ENCODE peak calls at places on chromosome 15, in five cellular contexts. C is esophagus squamous epithelium, P is heart right ventricle, F is RWPE2, E is uterus. U is an unnamed sample.

GRCh38 chr15:65634381-65634780 is 12.6 kb downstream of the SLC24A1 start:
- DNase-seq in C (no peak), P (no peak), F (no peak), E (no peak), U (no peak)

GRCh38 chr15:63436872-63437375 is 55.3 kb upstream of the CA12 start:
- DNase-seq in C (no peak), P (peak; percentile 81), F (no peak), E (peak; percentile 77), U (peak; percentile 77)

GRCh38 chr15:76328962-76329361 is 7.6 kb upstream of the ISL2 start:
- DNase-seq in C (no peak), P (no peak), F (no peak), E (no peak), U (no peak)

GRCh38 chr15:79432345-79433311 is 492 bp downstream of the MINAR1 start:
- DNase-seq in C (no peak), P (no peak), F (no peak), E (no peak), U (no peak)

GRCh38 chr15:39593071-39594055 is 12.5 kb downstream of the THBS1 start:
- DNase-seq in C (no peak), P (no peak), F (no peak), E (no peak), U (no peak)

GRCh38 chr15:67025719-67026118 is 39.7 kb upstream of the SMAD3 start:
- DNase-seq in C (no peak), P (peak; percentile 27), F (no peak), E (peak; percentile 49), U (peak; percentile 77)

GRCh38 chr15:56723787-56724186 is 9.5 kb downstream of the ZNF280D start:
- DNase-seq in C (no peak), P (no peak), F (no peak), E (no peak), U (no peak)

GRCh38 chr15:101276501-101277037 is 716 bp downstream of the SELENOS start:
- DNase-seq in C (no peak), P (no peak), F (peak; percentile 67), E (no peak), U (no peak)

GRCh38 chr15:36529296-36530011 is 50.0 kb upstream of the CDIN1 start:
- DNase-seq in C (no peak), P (no peak), F (no peak), E (no peak), U (no peak)

GRCh38 chr15:90991587-90992285 is 2.6 kb downstream of the PRC1 start:
- DNase-seq in C (no peak), P (no peak), F (no peak), E (no peak), U (no peak)

GRCh38 chr15:85800460-85801123 is 5.9 kb upstream of the KLHL25 start:
- DNase-seq in C (no peak), P (peak; percentile 47), F (no peak), E (no peak), U (peak; percentile 82)

GRCh38 chr15:58463815-58464697 is 32.3 kb downstream of the LIPC start:
- DNase-seq in C (no peak), P (no peak), F (no peak), E (no peak), U (no peak)

GRCh38 chr15:58465070-58465469 is 33.3 kb downstream of the LIPC start:
- DNase-seq in C (no peak), P (no peak), F (no peak), E (no peak), U (no peak)

GRCh38 chr15:58460872-58461271 is 29.1 kb downstream of the LIPC start:
- DNase-seq in C (no peak), P (no peak), F (no peak), E (no peak), U (no peak)

GRCh38 chr15:58462547-58462946 is 30.8 kb downstream of the LIPC start:
- DNase-seq in C (no peak), P (no peak), F (no peak), E (no peak), U (no peak)

DNA sequence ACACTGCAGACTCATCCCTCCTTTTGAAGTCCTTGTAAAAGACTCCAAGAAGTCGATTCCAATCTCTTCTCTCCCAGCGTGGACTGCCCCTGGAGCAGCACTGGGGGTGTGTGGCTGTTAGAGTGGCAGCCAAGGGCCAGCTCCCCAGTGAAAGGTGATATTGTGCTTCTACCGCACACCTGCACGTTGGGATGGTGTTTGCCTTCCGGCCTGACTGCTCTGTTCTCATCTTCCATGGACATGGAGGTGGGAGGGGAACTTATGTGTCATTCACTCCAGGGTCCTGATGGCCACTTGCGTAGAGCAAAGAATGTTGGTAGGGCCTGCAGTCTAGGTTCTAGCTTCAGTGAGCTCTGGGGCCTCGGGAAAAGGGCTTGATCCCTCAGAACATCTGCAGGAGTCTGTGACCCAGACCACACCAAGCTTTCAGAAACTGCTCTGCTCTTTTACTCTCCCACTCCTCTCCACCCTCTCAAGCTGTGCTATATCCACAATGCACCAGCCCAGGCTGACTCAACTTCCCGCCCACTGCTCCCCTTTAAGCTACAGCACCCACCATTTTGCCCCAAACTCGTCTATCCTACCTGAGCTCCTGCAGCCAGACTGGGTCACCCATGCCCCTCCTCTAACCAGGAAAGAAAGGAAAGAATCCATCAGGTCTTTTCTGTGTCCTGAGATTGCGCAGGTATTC is 31.3 kb downstream of the LIPC start:
- DNase-seq in C (no peak), P (no peak), F (no peak), E (no peak), U (no peak)
- H3K27ac ChIP-seq in C (no peak overlapping the region), P (no peak overlapping the region), F (no peak overlapping the region), E (no peak overlapping the region), U (no peak overlapping the region)

GRCh38 chr15:55588070-55588817 is at the start of gene PYGO1:
- DNase-seq in C (no peak), P (peak; percentile 57), F (peak; percentile 76), E (peak; percentile 63), U (no peak)

GRCh38 chr15:55589297-55589696 is 1.2 kb upstream of the PYGO1 start:
- DNase-seq in C (no peak), P (no peak), F (no peak), E (no peak), U (no peak)

GRCh38 chr15:55587321-55588069 is 650 bp downstream of the PYGO1 start:
- DNase-seq in C (no peak), P (no peak), F (no peak), E (peak; percentile 38), U (no peak)

GRCh38 chr15:55586808-55587207 is 1.3 kb downstream of the PYGO1 start:
- DNase-seq in C (no peak), P (no peak), F (no peak), E (no peak), U (no peak)

GRCh38 chr15:55588818-55589122 is 625 bp upstream of the PYGO1 start:
- DNase-seq in C (no peak), P (no peak), F (no peak), E (no peak), U (no peak)
- H3K27ac ChIP-seq in C (peak overlapping the region; percentile 86), P (no peak overlapping the region), F (no peak overlapping the region), E (peak overlapping the region; percentile 97), U (no peak overlapping the region)

GRCh38 chr15:40775740-40776536 is 6.2 kb downstream of the C15orf62 start:
- DNase-seq in C (no peak), P (no peak), F (no peak), E (no peak), U (peak; percentile 89)
- H3K27ac ChIP-seq in C (peak overlapping the region; percentile 80), P (no peak overlapping the region), F (no peak overlapping the region), E (no peak overlapping the region), U (peak overlapping the region; percentile 53)

GRCh38 chr15:26691249-26691648 is 81.6 kb downstream of the GABRB3 start:
- DNase-seq in C (no peak), P (no peak), F (no peak), E (no peak), U (no peak)

GRCh38 chr15:26682765-26683164 is 90.1 kb downstream of the GABRB3 start:
- DNase-seq in C (no peak), P (no peak), F (no peak), E (no peak), U (no peak)

GRCh38 chr15:26690778-26691177 is 82.1 kb downstream of the GABRB3 start:
- DNase-seq in C (no peak), P (no peak), F (no peak), E (no peak), U (no peak)

DNA sequence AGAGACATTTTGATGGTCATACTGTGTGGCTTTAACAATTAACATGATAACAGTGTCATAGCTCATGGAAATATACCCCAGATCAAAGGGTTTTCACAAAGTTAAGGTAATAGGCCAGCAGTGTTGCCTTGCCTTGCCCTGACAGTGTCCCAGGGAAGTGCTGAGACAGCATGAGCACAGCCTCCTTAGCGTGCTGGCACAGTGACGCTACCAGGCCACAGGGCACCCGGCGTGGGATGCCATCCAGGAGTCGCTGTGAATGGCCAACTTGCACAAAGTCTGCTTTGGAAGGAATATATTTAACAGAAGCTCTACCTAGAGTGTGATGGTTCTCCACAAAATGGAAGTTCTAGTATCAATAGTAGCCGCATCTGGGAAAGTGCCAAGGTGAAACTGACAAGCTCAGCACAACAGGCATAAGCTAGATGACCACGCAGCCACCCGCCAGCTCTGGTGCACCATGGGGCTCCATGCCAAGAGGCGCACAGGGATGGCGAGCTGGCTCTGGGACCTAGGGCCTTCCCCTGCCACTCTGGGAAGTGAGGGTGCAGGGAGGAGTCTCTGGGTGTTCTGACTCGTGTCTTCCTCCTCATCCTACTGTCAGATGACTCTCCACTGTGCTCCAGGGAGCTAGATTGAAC is 86.2 kb downstream of the GABRB3 start:
- DNase-seq in C (no peak), P (no peak), F (no peak), E (no peak), U (no peak)
- H3K27ac ChIP-seq in C (no peak overlapping the region), P (no peak overlapping the region), F (no peak overlapping the region), E (no peak overlapping the region), U (no peak overlapping the region)

GRCh38 chr15:41840092-41840491 is 1.4 kb downstream of the PLA2G4B start:
- DNase-seq in C (no peak), P (no peak), F (no peak), E (no peak), U (no peak)

GRCh38 chr15:41842229-41842628 is 3.6 kb downstream of the PLA2G4B start:
- DNase-seq in C (no peak), P (no peak), F (no peak), E (no peak), U (no peak)

GRCh38 chr15:41838400-41838897 is at the start of gene PLA2G4B:
- DNase-seq in C (no peak), P (no peak), F (no peak), E (no peak), U (no peak)

GRCh38 chr15:41841131-41841530 is 2.5 kb downstream of the PLA2G4B start:
- DNase-seq in C (no peak), P (no peak), F (no peak), E (no peak), U (no peak)

DNA sequence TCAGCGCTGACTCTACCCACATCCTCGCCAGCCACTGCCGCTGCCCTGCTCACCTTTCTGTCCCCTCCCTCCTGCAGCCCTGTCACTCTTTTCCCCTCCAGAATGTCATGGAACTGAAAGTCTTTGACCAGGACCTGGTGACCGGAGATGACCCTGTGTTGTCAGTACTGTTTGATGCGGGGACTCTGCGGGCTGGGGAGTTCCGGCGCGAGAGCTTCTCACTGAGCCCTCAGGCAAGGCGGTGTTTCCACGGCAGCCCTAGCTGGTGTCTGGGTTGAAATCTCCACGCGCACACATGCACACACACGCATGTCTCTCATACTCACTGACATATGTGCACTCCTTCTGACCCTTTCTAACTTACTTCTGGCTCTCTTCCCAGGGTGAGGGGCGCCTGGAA is 2.0 kb downstream of the PLA2G4B start:
- DNase-seq in C (no peak), P (no peak), F (no peak), E (no peak), U (no peak)
- H3K27ac ChIP-seq in C (peak overlapping the region; percentile 92), P (no peak overlapping the region), F (no peak overlapping the region), E (no peak overlapping the region), U (no peak overlapping the region)